ENCODE peak calls at places on chromosomes 3 and 15, in six cellular contexts. One of them, this sample, is unnamed.

GRCh38 chr3:79067734-79068133 is 700.1 kb downstream of the ROBO1 start:
- DNase-seq in GM12891: no peak
- DNase-seq in HepG2: no peak
- DNase-seq in GM12878: no peak
- DNase-seq in K562: no peak
- DNase-seq in H1: no peak
- DNase-seq in this sample: no peak

GRCh38 chr3:172047567-172048115 is 8.3 kb downstream of the FNDC3B start:
- DNase-seq in H1: no peak
- DNase-seq in HepG2: no peak
- DNase-seq in GM12878: no peak
- DNase-seq in K562: no peak
- DNase-seq in GM12891: no peak
- DNase-seq in this sample: no peak

GRCh38 chr3:150765949-150766720 is 3.2 kb upstream of the SIAH2 start:
- DNase-seq in HepG2: peak; percentile 97
- DNase-seq in H1: no peak
- DNase-seq in GM12878: peak; percentile 85
- DNase-seq in K562: peak; percentile 55
- DNase-seq in GM12891: no peak
- DNase-seq in this sample: no peak

GRCh38 chr3:151290673-151291072 is 12.3 kb upstream of the P2RY14 start:
- DNase-seq in K562: no peak
- DNase-seq in GM12878: no peak
- DNase-seq in GM12891: no peak
- DNase-seq in H1: no peak
- DNase-seq in HepG2: no peak
- DNase-seq in this sample: no peak

GRCh38 chr15:78620839-78621421 is at the start of gene CHRNA3:
- DNase-seq in K562: no peak
- DNase-seq in GM12891: no peak
- DNase-seq in GM12878: no peak
- DNase-seq in HepG2: no peak
- DNase-seq in H1: peak; percentile 63
- DNase-seq in this sample: no peak

GRCh38 chr3:55434789-55435188 is 52.3 kb downstream of the WNT5A start:
- DNase-seq in GM12878: no peak
- DNase-seq in GM12891: peak; percentile 11
- DNase-seq in K562: peak; percentile 30
- DNase-seq in HepG2: no peak
- DNase-seq in H1: peak; percentile 54
- DNase-seq in this sample: peak; percentile 3

GRCh38 chr3:60979861-60980739 is 271.2 kb downstream of the FHIT start:
- DNase-seq in GM12878: no peak
- DNase-seq in K562: no peak
- DNase-seq in H1: no peak
- DNase-seq in HepG2: no peak
- DNase-seq in GM12891: no peak
- DNase-seq in this sample: no peak

GRCh38 chr3:39267631-39268553 is 11.9 kb downstream of the CX3CR1 start:
- DNase-seq in HepG2: no peak
- DNase-seq in K562: peak; percentile 24
- DNase-seq in GM12878: no peak
- DNase-seq in GM12891: no peak
- DNase-seq in H1: no peak
- DNase-seq in this sample: no peak

GRCh38 chr3:24496529-24497482 is 2.2 kb upstream of the THRB start:
- DNase-seq in GM12891: no peak
- DNase-seq in K562: peak; percentile 92
- DNase-seq in HepG2: peak; percentile 82
- DNase-seq in H1: peak; percentile 73
- DNase-seq in GM12878: no peak
- DNase-seq in this sample: no peak

GRCh38 chr15:96246057-96246456 is 84.4 kb upstream of the NR2F2 start:
- DNase-seq in GM12891: no peak
- DNase-seq in GM12878: no peak
- DNase-seq in HepG2: no peak
- DNase-seq in H1: no peak
- DNase-seq in K562: no peak
- DNase-seq in this sample: no peak

GRCh38 chr3:188230962-188231361 is 77.0 kb downstream of the LPP start:
- DNase-seq in H1: no peak
- DNase-seq in HepG2: no peak
- DNase-seq in GM12878: no peak
- DNase-seq in GM12891: no peak
- DNase-seq in K562: no peak
- DNase-seq in this sample: no peak

GRCh38 chr3:20051123-20051806 is 11.0 kb downstream of the KAT2B start:
- DNase-seq in HepG2: no peak
- DNase-seq in K562: no peak
- DNase-seq in H1: no peak
- DNase-seq in GM12891: no peak
- DNase-seq in GM12878: no peak
- DNase-seq in this sample: no peak

GRCh38 chr15:88664151-88664778 is 25.4 kb downstream of the ISG20 start:
- DNase-seq in HepG2: no peak
- DNase-seq in GM12891: no peak
- DNase-seq in GM12878: no peak
- DNase-seq in H1: peak; percentile 47
- DNase-seq in K562: no peak
- DNase-seq in this sample: no peak

GRCh38 chr15:68818671-68819450 is 1.8 kb downstream of the ANP32A start:
- DNase-seq in HepG2: peak; percentile 24
- DNase-seq in GM12891: no peak
- DNase-seq in GM12878: no peak
- DNase-seq in H1: peak; percentile 70
- DNase-seq in K562: peak; percentile 67
- DNase-seq in this sample: no peak

GRCh38 chr15:75925440-75925839 is 21.8 kb downstream of the FBXO22 start:
- DNase-seq in K562: no peak
- DNase-seq in H1: no peak
- DNase-seq in GM12878: no peak
- DNase-seq in GM12891: no peak
- DNase-seq in HepG2: no peak
- DNase-seq in this sample: no peak

GRCh38 chr15:75929799-75930565 is 26.3 kb downstream of the FBXO22 start:
- DNase-seq in GM12878: no peak
- DNase-seq in H1: no peak
- DNase-seq in HepG2: no peak
- DNase-seq in K562: peak; percentile 72
- DNase-seq in GM12891: no peak
- DNase-seq in this sample: no peak

GRCh38 chr15:75927601-75928000 is 23.9 kb downstream of the FBXO22 start:
- DNase-seq in GM12878: no peak
- DNase-seq in GM12891: no peak
- DNase-seq in H1: no peak
- DNase-seq in K562: no peak
- DNase-seq in HepG2: no peak
- DNase-seq in this sample: no peak

GRCh38 chr15:75928680-75929608 is 25.3 kb downstream of the FBXO22 start:
- DNase-seq in K562: peak; percentile 70
- DNase-seq in H1: peak; percentile 60
- DNase-seq in GM12891: no peak
- DNase-seq in GM12878: no peak
- DNase-seq in HepG2: peak; percentile 20
- DNase-seq in this sample: no peak

GRCh38 chr15:75930866-75931265 is 27.2 kb downstream of the FBXO22 start:
- DNase-seq in GM12891: no peak
- DNase-seq in GM12878: no peak
- DNase-seq in K562: no peak
- DNase-seq in H1: no peak
- DNase-seq in HepG2: no peak
- DNase-seq in this sample: no peak
- TF ChIP-seq POLR2AphosphoS5 in GM12891: no peak
- TF ChIP-seq POLR2AphosphoS5 in GM12878: no peak
- TF ChIP-seq POLR2AphosphoS5 in K562: no peak
- TF ChIP-seq POLR2AphosphoS5 in H1: no peak
- TF ChIP-seq POLR2AphosphoS5 in HepG2: no peak
- TF ChIP-seq POLR2AphosphoS5 in this sample: no peak

GRCh38 chr3:14235003-14235876 is 56.6 kb downstream of the LSM3 start:
- DNase-seq in H1: no peak
- DNase-seq in GM12891: no peak
- DNase-seq in K562: peak; percentile 72
- DNase-seq in GM12878: no peak
- DNase-seq in HepG2: no peak
- DNase-seq in this sample: no peak
- TF ChIP-seq POLR2A in H1: no peak
- TF ChIP-seq POLR2A in GM12891: no peak
- TF ChIP-seq POLR2A in K562: no peak
- TF ChIP-seq POLR2A in GM12878: no peak
- TF ChIP-seq POLR2A in HepG2: no peak
- TF ChIP-seq POLR2A in this sample: no peak

DNA sequence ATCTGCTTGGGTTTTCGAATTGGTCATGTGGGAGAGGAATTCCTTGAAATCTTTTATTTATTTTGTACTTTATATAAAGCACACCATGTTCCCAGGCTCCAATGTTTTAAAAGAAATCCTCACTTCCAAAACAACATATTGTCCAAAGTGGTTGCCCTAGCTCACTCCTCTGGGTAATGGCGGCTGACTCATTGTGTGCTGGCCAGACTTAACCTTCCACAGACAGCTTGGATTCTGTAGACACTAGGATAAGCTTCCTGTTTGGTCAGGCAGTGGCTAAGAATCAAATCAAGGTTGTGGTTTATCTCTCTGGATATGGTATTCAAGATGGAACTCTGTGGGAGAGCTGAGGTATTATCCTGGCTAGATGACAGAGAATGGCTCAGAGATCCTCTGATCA is 55.8 kb upstream of the FAM98B start:
- DNase-seq in K562: no peak
- DNase-seq in HepG2: peak; percentile 13
- DNase-seq in H1: no peak
- DNase-seq in GM12878: no peak
- DNase-seq in GM12891: no peak
- DNase-seq in this sample: no peak
- TF ChIP-seq TAF1 in K562: no peak
- TF ChIP-seq TAF1 in HepG2: no peak
- TF ChIP-seq TAF1 in H1: no peak
- TF ChIP-seq TAF1 in GM12878: no peak
- TF ChIP-seq TAF1 in GM12891: no peak
- TF ChIP-seq TAF1 in this sample: no peak

GRCh38 chr3:65896321-65896720 is 142.4 kb downstream of the MAGI1 start:
- DNase-seq in HepG2: no peak
- DNase-seq in GM12878: no peak
- DNase-seq in GM12891: no peak
- DNase-seq in H1: no peak
- DNase-seq in K562: no peak
- DNase-seq in this sample: no peak

GRCh38 chr3:65895084-65895483 is 143.6 kb downstream of the MAGI1 start:
- DNase-seq in GM12891: no peak
- DNase-seq in K562: no peak
- DNase-seq in GM12878: no peak
- DNase-seq in HepG2: no peak
- DNase-seq in H1: no peak
- DNase-seq in this sample: no peak

GRCh38 chr3:65893631-65894030 is 145.1 kb downstream of the MAGI1 start:
- DNase-seq in GM12891: no peak
- DNase-seq in H1: no peak
- DNase-seq in HepG2: no peak
- DNase-seq in GM12878: no peak
- DNase-seq in K562: no peak
- DNase-seq in this sample: no peak

GRCh38 chr3:65894126-65894525 is 144.6 kb downstream of the MAGI1 start:
- DNase-seq in GM12878: no peak
- DNase-seq in HepG2: no peak
- DNase-seq in H1: no peak
- DNase-seq in GM12891: no peak
- DNase-seq in K562: no peak
- DNase-seq in this sample: no peak

GRCh38 chr3:65894679-65895078 is 144.0 kb downstream of the MAGI1 start:
- DNase-seq in HepG2: no peak
- DNase-seq in GM12878: no peak
- DNase-seq in K562: no peak
- DNase-seq in H1: no peak
- DNase-seq in GM12891: no peak
- DNase-seq in this sample: no peak
- TF ChIP-seq POLR2AphosphoS5 in HepG2: no peak
- TF ChIP-seq POLR2AphosphoS5 in GM12878: no peak
- TF ChIP-seq POLR2AphosphoS5 in K562: no peak
- TF ChIP-seq POLR2AphosphoS5 in H1: no peak
- TF ChIP-seq POLR2AphosphoS5 in GM12891: no peak
- TF ChIP-seq POLR2AphosphoS5 in this sample: no peak